ENCODE peak calls at places on chromosomes 4 and X, in five cellular contexts. S, P, F, W and E are unnamed samples.

GRCh38 chr4:26432419-26432818 is 57.9 kb downstream of the CCKAR start:
- DNase-seq in S (no peak), P (no peak), F (no peak), W (no peak), E (no peak)

GRCh38 chrX:39508300-39508692 is 589.5 kb downstream of the BCOR start:
- DNase-seq in S (no peak), P (peak; percentile 29), F (no peak), W (no peak), E (no peak)

GRCh38 chrX:137342969-137343368 is 223.0 kb upstream of the ZIC3 start:
- DNase-seq in S (no peak), P (no peak), F (no peak), W (no peak), E (no peak)

GRCh38 chrX:134738986-134739744 is 80.9 kb upstream of the PLAC1 start:
- DNase-seq in S (no peak), P (no peak), F (no peak), W (no peak), E (no peak)

GRCh38 chrX:72236841-72237240 is 2.0 kb downstream of the ERCC6L start:
- DNase-seq in S (no peak), P (no peak), F (no peak), W (no peak), E (no peak)

GRCh38 chr4:151862766-151863165 is 102.0 kb upstream of the GATB start:
- DNase-seq in S (no peak), P (no peak), F (no peak), W (no peak), E (no peak)

GRCh38 chr4:163157157-163157556 is 9.5 kb downstream of the NAF1 start:
- DNase-seq in S (no peak), P (no peak), F (no peak), W (no peak), E (no peak)

GRCh38 chr4:18444286-18444685 is 422.7 kb upstream of the LCORL start:
- DNase-seq in S (no peak), P (no peak), F (no peak), W (no peak), E (no peak)

GRCh38 chr4:148016063-148016637 is 284.3 kb downstream of the ARHGAP10 start:
- DNase-seq in S (no peak), P (no peak), F (no peak), W (no peak), E (no peak)

GRCh38 chr4:145623831-145624230 is 4.6 kb downstream of the MMAA start:
- DNase-seq in S (no peak), P (no peak), F (no peak), W (no peak), E (no peak)

GRCh38 chr4:14169460-14169859 is 541.9 kb upstream of the BOD1L1 start:
- DNase-seq in S (no peak), P (no peak), F (no peak), W (no peak), E (no peak)